ENCODE peak calls at places on chromosomes 1 and 21, in five cellular contexts. One of them, this sample, is unnamed. For H3K4me1 and H3K9me3, the result is how much of the 10 kb centered on the place peaks cover.

GRCh38 chr1:59674605-59675004 is 140.1 kb upstream of the HOOK1 start:
- DNase-seq in keratinocyte: peak
- DNase-seq in mucosa of descending colon: no peak
- DNase-seq in CD4-positive, alpha-beta memory T cell: no peak
- DNase-seq in right lobe of liver: no peak
- DNase-seq in this sample: no peak

GRCh38 chr1:226429051-226429461 is 21.2 kb upstream of the PARP1 start:
- DNase-seq in keratinocyte: no peak
- DNase-seq in mucosa of descending colon: no peak
- DNase-seq in CD4-positive, alpha-beta memory T cell: no peak
- DNase-seq in right lobe of liver: no peak
- DNase-seq in this sample: no peak

GRCh38 chr1:109620396-109620817 is 770 bp downstream of the AMPD2 start:
- DNase-seq in keratinocyte: no peak
- DNase-seq in mucosa of descending colon: peak
- DNase-seq in CD4-positive, alpha-beta memory T cell: no peak
- DNase-seq in right lobe of liver: peak
- DNase-seq in this sample: peak

GRCh38 chr1:92953491-92953890 is 7.8 kb downstream of the DIPK1A start:
- DNase-seq in keratinocyte: no peak
- DNase-seq in mucosa of descending colon: no peak
- DNase-seq in CD4-positive, alpha-beta memory T cell: peak
- DNase-seq in right lobe of liver: no peak
- DNase-seq in this sample: no peak

GRCh38 chr1:66464356-66464755 is 69.6 kb upstream of the SGIP1 start:
- DNase-seq in keratinocyte: no peak
- DNase-seq in mucosa of descending colon: no peak
- DNase-seq in CD4-positive, alpha-beta memory T cell: no peak
- DNase-seq in right lobe of liver: no peak
- DNase-seq in this sample: no peak

GRCh38 chr21:42746593-42747266 is 93.3 kb downstream of the PDE9A start:
- DNase-seq in keratinocyte: no peak
- DNase-seq in mucosa of descending colon: peak
- DNase-seq in CD4-positive, alpha-beta memory T cell: peak
- DNase-seq in right lobe of liver: peak
- DNase-seq in this sample: peak

GRCh38 chr1:228308628-228309547 is 97.7 kb downstream of the TRIM11 start:
- DNase-seq in keratinocyte: no peak
- DNase-seq in mucosa of descending colon: no peak
- DNase-seq in CD4-positive, alpha-beta memory T cell: no peak
- DNase-seq in right lobe of liver: no peak
- DNase-seq in this sample: no peak

GRCh38 chr1:173318788-173319187 is 111.7 kb upstream of the TNFSF4 start:
- DNase-seq in keratinocyte: no peak
- DNase-seq in mucosa of descending colon: no peak
- DNase-seq in CD4-positive, alpha-beta memory T cell: no peak
- DNase-seq in right lobe of liver: no peak
- DNase-seq in this sample: no peak

GRCh38 chr1:11342677-11343076 is 69.7 kb downstream of the UBIAD1 start:
- DNase-seq in keratinocyte: no peak
- DNase-seq in mucosa of descending colon: no peak
- DNase-seq in CD4-positive, alpha-beta memory T cell: no peak
- DNase-seq in right lobe of liver: no peak
- DNase-seq in this sample: no peak

GRCh38 chr1:29471487-29472313 is 235.4 kb downstream of the PTPRU start:
- DNase-seq in keratinocyte: no peak
- DNase-seq in mucosa of descending colon: no peak
- DNase-seq in CD4-positive, alpha-beta memory T cell: no peak
- DNase-seq in right lobe of liver: no peak
- DNase-seq in this sample: no peak

GRCh38 chr1:21906173-21907078 is 30.7 kb downstream of the HSPG2 start:
- DNase-seq in keratinocyte: no peak
- DNase-seq in mucosa of descending colon: no peak
- DNase-seq in CD4-positive, alpha-beta memory T cell: no peak
- DNase-seq in right lobe of liver: no peak
- DNase-seq in this sample: peak

GRCh38 chr1:54973205-54973921 is 7.1 kb upstream of the TMEM61 start:
- DNase-seq in keratinocyte: no peak
- DNase-seq in mucosa of descending colon: no peak
- DNase-seq in CD4-positive, alpha-beta memory T cell: no peak
- DNase-seq in right lobe of liver: no peak
- DNase-seq in this sample: peak

GRCh38 chr21:33734818-33735217 is 92.5 kb downstream of the ITSN1 start:
- DNase-seq in keratinocyte: no peak
- DNase-seq in mucosa of descending colon: no peak
- DNase-seq in CD4-positive, alpha-beta memory T cell: no peak
- DNase-seq in right lobe of liver: no peak
- DNase-seq in this sample: no peak

GRCh38 chr1:34549199-34549598 is 205.6 kb upstream of the GJB5 start:
- DNase-seq in keratinocyte: no peak
- DNase-seq in mucosa of descending colon: peak
- DNase-seq in CD4-positive, alpha-beta memory T cell: no peak
- DNase-seq in right lobe of liver: peak
- DNase-seq in this sample: no peak

GRCh38 chr1:34379911-34380310 is 203.2 kb downstream of the C1orf94 start:
- DNase-seq in keratinocyte: no peak
- DNase-seq in mucosa of descending colon: no peak
- DNase-seq in CD4-positive, alpha-beta memory T cell: no peak
- DNase-seq in right lobe of liver: no peak
- DNase-seq in this sample: no peak

GRCh38 chr1:56522680-56523079 is 56.7 kb downstream of the PLPP3 start:
- DNase-seq in keratinocyte: no peak
- DNase-seq in mucosa of descending colon: no peak
- DNase-seq in CD4-positive, alpha-beta memory T cell: no peak
- DNase-seq in right lobe of liver: no peak
- DNase-seq in this sample: no peak

GRCh38 chr1:185244015-185244747 is 72.9 kb downstream of the IVNS1ABP start:
- DNase-seq in keratinocyte: peak
- DNase-seq in mucosa of descending colon: no peak
- DNase-seq in CD4-positive, alpha-beta memory T cell: no peak
- DNase-seq in right lobe of liver: no peak
- DNase-seq in this sample: no peak

GRCh38 chr21:45537111-45537745 is 5.0 kb downstream of the SLC19A1 start:
- DNase-seq in keratinocyte: no peak
- DNase-seq in mucosa of descending colon: peak
- DNase-seq in CD4-positive, alpha-beta memory T cell: no peak
- DNase-seq in right lobe of liver: peak
- DNase-seq in this sample: peak

GRCh38 chr1:14183312-14183711 is 415.2 kb upstream of the KAZN start:
- DNase-seq in keratinocyte: no peak
- DNase-seq in mucosa of descending colon: no peak
- DNase-seq in CD4-positive, alpha-beta memory T cell: no peak
- DNase-seq in right lobe of liver: no peak
- DNase-seq in this sample: no peak

GRCh38 chr21:32334980-32335471 is 36.4 kb downstream of the MRAP start:
- DNase-seq in keratinocyte: no peak
- DNase-seq in mucosa of descending colon: no peak
- DNase-seq in CD4-positive, alpha-beta memory T cell: no peak
- DNase-seq in right lobe of liver: no peak
- DNase-seq in this sample: no peak

GRCh38 chr21:44052071-44052829 is 40.1 kb downstream of the TRAPPC10 start:
- DNase-seq in keratinocyte: no peak
- DNase-seq in mucosa of descending colon: no peak
- DNase-seq in CD4-positive, alpha-beta memory T cell: no peak
- DNase-seq in right lobe of liver: no peak
- DNase-seq in this sample: no peak

DNA sequence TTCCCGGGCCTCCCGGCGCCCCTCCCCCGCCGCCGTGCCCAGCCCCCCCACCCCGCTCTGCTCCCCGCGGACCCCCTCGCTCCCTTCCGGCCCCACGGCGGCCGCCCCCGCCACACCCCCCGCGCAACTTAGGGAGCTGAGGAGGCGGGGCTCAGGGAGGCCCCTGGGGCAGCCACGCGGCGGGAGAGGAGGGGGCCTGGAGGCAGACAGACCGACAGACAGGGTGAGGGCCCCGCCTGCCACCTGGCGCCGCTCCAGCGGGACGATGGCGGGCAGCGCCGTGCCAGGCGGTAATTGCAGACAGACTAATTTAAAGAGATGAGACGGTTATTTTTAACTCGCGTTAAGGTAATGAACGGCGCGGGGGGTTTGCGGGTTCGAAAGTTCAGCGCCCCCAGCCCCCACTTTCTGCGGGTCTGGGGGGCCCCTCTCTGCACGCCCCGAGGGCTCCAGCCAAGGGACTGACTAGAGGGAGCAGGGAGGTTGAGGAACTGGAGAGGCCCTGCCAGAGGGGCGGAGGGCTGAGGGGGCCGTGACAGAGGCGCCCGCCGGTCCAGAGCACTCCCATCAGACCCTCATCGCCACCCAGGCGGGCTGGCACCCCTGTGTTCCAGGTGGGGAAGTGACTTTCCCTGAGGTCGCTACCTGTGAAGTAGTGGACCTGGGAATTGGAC is 5.3 kb downstream of the FOXO6 start:
- DNase-seq in keratinocyte: no peak
- DNase-seq in mucosa of descending colon: peak
- DNase-seq in CD4-positive, alpha-beta memory T cell: peak
- DNase-seq in right lobe of liver: no peak
- DNase-seq in this sample: no peak
- H3K4me1 ChIP-seq in keratinocyte: under half
- H3K4me1 ChIP-seq in mucosa of descending colon: under half
- H3K4me1 ChIP-seq in CD4-positive, alpha-beta memory T cell: under half
- H3K4me1 ChIP-seq in right lobe of liver: under half
- H3K4me1 ChIP-seq in this sample: under half

GRCh38 chr1:114988095-114988494 is 41.5 kb upstream of the TSHB start:
- DNase-seq in keratinocyte: no peak
- DNase-seq in mucosa of descending colon: no peak
- DNase-seq in CD4-positive, alpha-beta memory T cell: no peak
- DNase-seq in right lobe of liver: no peak
- DNase-seq in this sample: no peak

GRCh38 chr1:114982251-114982650 is 47.4 kb upstream of the TSHB start:
- DNase-seq in keratinocyte: no peak
- DNase-seq in mucosa of descending colon: no peak
- DNase-seq in CD4-positive, alpha-beta memory T cell: no peak
- DNase-seq in right lobe of liver: no peak
- DNase-seq in this sample: no peak

DNA sequence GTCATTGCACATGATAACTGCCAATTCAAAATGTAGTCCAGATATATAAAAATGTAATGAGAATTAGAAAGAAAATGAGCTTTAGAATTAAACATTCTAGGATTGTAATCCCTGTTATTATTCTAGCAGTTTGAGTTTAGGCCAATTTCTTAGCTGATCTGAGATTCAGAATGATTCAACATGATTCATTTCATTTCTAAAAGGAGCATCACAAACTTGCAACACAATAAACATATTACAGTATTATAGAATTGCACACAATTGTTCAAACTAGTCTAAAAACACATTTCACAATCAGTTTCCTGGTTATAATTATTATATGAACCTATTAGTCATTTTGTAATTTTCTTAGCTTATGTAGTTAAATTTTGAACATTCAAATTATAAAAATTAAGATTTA is 43.3 kb upstream of the TSHB start:
- DNase-seq in keratinocyte: no peak
- DNase-seq in mucosa of descending colon: no peak
- DNase-seq in CD4-positive, alpha-beta memory T cell: no peak
- DNase-seq in right lobe of liver: no peak
- DNase-seq in this sample: no peak
- H3K9me3 ChIP-seq in keratinocyte: under half
- H3K9me3 ChIP-seq in mucosa of descending colon: under half
- H3K9me3 ChIP-seq in CD4-positive, alpha-beta memory T cell: under half
- H3K9me3 ChIP-seq in right lobe of liver: under half
- H3K9me3 ChIP-seq in this sample: under half

GRCh38 chr1:25701030-25701785 is 84.6 kb downstream of the MAN1C1 start:
- DNase-seq in keratinocyte: no peak
- DNase-seq in mucosa of descending colon: no peak
- DNase-seq in CD4-positive, alpha-beta memory T cell: no peak
- DNase-seq in right lobe of liver: no peak
- DNase-seq in this sample: no peak

GRCh38 chr1:25700626-25701025 is 84.0 kb downstream of the MAN1C1 start:
- DNase-seq in keratinocyte: no peak
- DNase-seq in mucosa of descending colon: no peak
- DNase-seq in CD4-positive, alpha-beta memory T cell: no peak
- DNase-seq in right lobe of liver: no peak
- DNase-seq in this sample: no peak

GRCh38 chr1:25703041-25703440 is 86.5 kb downstream of the MAN1C1 start:
- DNase-seq in keratinocyte: no peak
- DNase-seq in mucosa of descending colon: no peak
- DNase-seq in CD4-positive, alpha-beta memory T cell: no peak
- DNase-seq in right lobe of liver: no peak
- DNase-seq in this sample: no peak

GRCh38 chr1:25703671-25704637 is 87.4 kb downstream of the MAN1C1 start:
- DNase-seq in keratinocyte: no peak
- DNase-seq in mucosa of descending colon: no peak
- DNase-seq in CD4-positive, alpha-beta memory T cell: peak
- DNase-seq in right lobe of liver: no peak
- DNase-seq in this sample: no peak

GRCh38 chr1:25702101-25702775 is 85.6 kb downstream of the MAN1C1 start:
- DNase-seq in keratinocyte: no peak
- DNase-seq in mucosa of descending colon: no peak
- DNase-seq in CD4-positive, alpha-beta memory T cell: no peak
- DNase-seq in right lobe of liver: no peak
- DNase-seq in this sample: no peak
- H3K4me1 ChIP-seq in keratinocyte: under half
- H3K4me1 ChIP-seq in mucosa of descending colon: under half
- H3K4me1 ChIP-seq in CD4-positive, alpha-beta memory T cell: under half
- H3K4me1 ChIP-seq in right lobe of liver: under half
- H3K4me1 ChIP-seq in this sample: under half

DNA sequence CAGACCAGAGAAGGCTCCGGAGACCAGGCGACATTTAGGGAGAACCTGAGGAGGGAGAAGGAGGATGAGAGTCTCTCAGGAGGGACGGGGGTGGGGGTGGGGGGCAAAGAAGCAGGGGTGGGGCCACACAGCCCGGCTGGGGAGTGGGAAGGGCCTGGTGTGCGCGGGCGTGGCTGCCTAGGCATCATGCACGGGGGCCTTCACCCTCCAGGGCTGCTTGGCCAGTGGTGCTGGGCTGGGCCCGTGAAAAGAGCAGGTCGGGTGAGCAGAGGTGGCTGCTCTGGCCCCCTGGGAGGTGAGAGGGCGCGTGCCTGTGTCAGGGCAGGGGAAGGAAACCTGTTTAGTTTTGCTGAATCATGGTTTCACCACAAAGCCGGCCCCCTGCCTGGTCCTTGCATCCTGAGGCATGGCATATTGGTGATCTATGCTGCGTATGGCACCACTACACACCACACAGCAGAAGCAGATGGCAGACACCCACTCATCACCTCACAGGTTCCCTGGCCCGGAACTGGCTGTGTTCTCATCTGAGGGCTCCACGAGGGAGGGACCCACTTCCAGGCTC is 86.9 kb upstream of the TTC34 start:
- DNase-seq in keratinocyte: no peak
- DNase-seq in mucosa of descending colon: no peak
- DNase-seq in CD4-positive, alpha-beta memory T cell: no peak
- DNase-seq in right lobe of liver: no peak
- DNase-seq in this sample: no peak
- H3K9me3 ChIP-seq in keratinocyte: under half
- H3K9me3 ChIP-seq in mucosa of descending colon: under half
- H3K9me3 ChIP-seq in CD4-positive, alpha-beta memory T cell: under half
- H3K9me3 ChIP-seq in right lobe of liver: under half
- H3K9me3 ChIP-seq in this sample: under half

GRCh38 chr1:40383488-40384412 is 10.2 kb downstream of the SMAP2 start:
- DNase-seq in keratinocyte: no peak
- DNase-seq in mucosa of descending colon: no peak
- DNase-seq in CD4-positive, alpha-beta memory T cell: no peak
- DNase-seq in right lobe of liver: no peak
- DNase-seq in this sample: no peak
- H3K4me1 ChIP-seq in keratinocyte: under half
- H3K4me1 ChIP-seq in mucosa of descending colon: under half
- H3K4me1 ChIP-seq in CD4-positive, alpha-beta memory T cell: half or more
- H3K4me1 ChIP-seq in right lobe of liver: half or more
- H3K4me1 ChIP-seq in this sample: under half

This sample was measured in kidney.